ENCODE peak calls at places on chromosomes 2 and 18, in five cellular contexts. U is naive thymus-derived CD8-positive, alpha-beta T cell; R is NCI-H526; D is colonic mucosa; Z is NCI-H69. Y is an unnamed sample.

GRCh38 chr2:57890462-57890861 is 156.1 kb upstream of the VRK2 start:
- DNase-seq in U (no peak), R (no peak), D (no peak), Z (no peak), Y (no peak)

GRCh38 chr2:26534098-26534864 is 56.4 kb upstream of the OTOF start:
- DNase-seq in U (no peak), R (no peak), D (no peak), Z (peak; percentile 5), Y (no peak)

GRCh38 chr18:29418136-29418535 is 1241.2 kb upstream of the CDH2 start:
- DNase-seq in U (no peak), R (no peak), D (no peak), Z (no peak), Y (no peak)

GRCh38 chr18:36188912-36189311 is 1.6 kb downstream of the MOCOS start:
- DNase-seq in U (no peak), R (no peak), D (no peak), Z (no peak), Y (no peak)

GRCh38 chr2:481388-481787 is 193.5 kb upstream of the ALKAL2 start:
- DNase-seq in U (no peak), R (no peak), D (no peak), Z (no peak), Y (no peak)

GRCh38 chr2:68185541-68186164 is 28.0 kb downstream of the PNO1 start:
- DNase-seq in U (peak; percentile 54), R (peak; percentile 66), D (peak; percentile 23), Z (peak; percentile 59), Y (peak; percentile 7)

GRCh38 chr2:195813401-195813800 is 156.4 kb downstream of the SLC39A10 start:
- DNase-seq in U (no peak), R (no peak), D (no peak), Z (no peak), Y (no peak)

GRCh38 chr18:56748698-56749268 is 97.6 kb downstream of the WDR7 start:
- DNase-seq in U (peak; percentile 9), R (peak; percentile 71), D (no peak), Z (peak; percentile 82), Y (no peak)

GRCh38 chr18:68874361-68874760 is 76.5 kb downstream of the CCDC102B start:
- DNase-seq in U (no peak), R (no peak), D (no peak), Z (no peak), Y (no peak)

GRCh38 chr2:234949762-234950434 is 1.9 kb upstream of the SH3BP4 start:
- DNase-seq in U (no peak), R (peak; percentile 23), D (no peak), Z (no peak), Y (no peak)

GRCh38 chr2:128424406-128424805 is 105.7 kb upstream of the HS6ST1 start:
- DNase-seq in U (no peak), R (no peak), D (no peak), Z (no peak), Y (no peak)

GRCh38 chr2:51003345-51004192 is 28.4 kb downstream of the NRXN1 start:
- DNase-seq in U (no peak), R (no peak), D (no peak), Z (no peak), Y (no peak)

GRCh38 chr2:127641846-127642510 is 4.0 kb upstream of the GPR17 start:
- DNase-seq in U (peak; percentile 60), R (no peak), D (no peak), Z (no peak), Y (no peak)

GRCh38 chr2:24329700-24330099 is 30.6 kb downstream of the ITSN2 start:
- DNase-seq in U (no peak), R (peak; percentile 10), D (no peak), Z (no peak), Y (no peak)

GRCh38 chr18:12883003-12883683 is 894 bp downstream of the PTPN2 start:
- DNase-seq in U (no peak), R (peak; percentile 45), D (peak; percentile 32), Z (peak; percentile 76), Y (no peak)

GRCh38 chr2:238104071-238104511 is 4.0 kb downstream of the ESPNL start:
- DNase-seq in U (no peak), R (no peak), D (no peak), Z (no peak), Y (no peak)

GRCh38 chr2:174682578-174683391 is 81.5 kb downstream of the CHRNA1 start:
- DNase-seq in U (peak; percentile 67), R (peak; percentile 70), D (peak; percentile 58), Z (peak; percentile 65), Y (peak; percentile 61)

GRCh38 chr2:170928036-170928823 is 823 bp upstream of the GORASP2 start:
- DNase-seq in U (no peak), R (peak; percentile 74), D (peak; percentile 27), Z (peak; percentile 60), Y (no peak)

GRCh38 chr2:41400057-41400665 is 647.7 kb upstream of the PKDCC start:
- DNase-seq in U (no peak), R (peak; percentile 65), D (no peak), Z (peak; percentile 45), Y (no peak)

GRCh38 chr18:58336605-58337004 is 292.3 kb downstream of the ALPK2 start:
- DNase-seq in U (no peak), R (no peak), D (no peak), Z (no peak), Y (no peak)

GRCh38 chr2:200064879-200065278 is 109.5 kb downstream of the MAIP1 start:
- DNase-seq in U (no peak), R (no peak), D (no peak), Z (no peak), Y (no peak)

GRCh38 chr2:217776631-217777030 is 226.2 kb downstream of the TNS1 start:
- DNase-seq in U (no peak), R (no peak), D (no peak), Z (no peak), Y (no peak)

GRCh38 chr2:235498556-235499305 is 4.9 kb downstream of the AGAP1 start:
- DNase-seq in U (no peak), R (peak; percentile 59), D (no peak), Z (no peak), Y (no peak)

GRCh38 chr2:218996937-218997336 is 3.7 kb upstream of the CRYBA2 start:
- DNase-seq in U (no peak), R (peak; percentile 91), D (peak; percentile 46), Z (peak; percentile 92), Y (no peak)

GRCh38 chr2:30665761-30666306 is 141.4 kb downstream of the CAPN13 start:
- DNase-seq in U (no peak), R (no peak), D (no peak), Z (no peak), Y (no peak)

GRCh38 chr2:159229476-159230144 is 56.9 kb downstream of the WDSUB1 start:
- DNase-seq in U (no peak), R (no peak), D (no peak), Z (no peak), Y (no peak)

GRCh38 chr2:54904836-54905235 is 145.4 kb downstream of the RTN4 start:
- DNase-seq in U (no peak), R (no peak), D (peak; percentile 70), Z (no peak), Y (no peak)

GRCh38 chr2:24493713-24494112 is 2.7 kb downstream of the NCOA1 start:
- DNase-seq in U (no peak), R (no peak), D (no peak), Z (no peak), Y (no peak)

GRCh38 chr2:232431705-232432590 is 24.0 kb upstream of the ALPI start:
- DNase-seq in U (no peak), R (no peak), D (no peak), Z (no peak), Y (no peak)

GRCh38 chr18:56186319-56186718 is 452.1 kb downstream of the TXNL1 start:
- DNase-seq in U (no peak), R (no peak), D (no peak), Z (no peak), Y (no peak)

GRCh38 chr2:10876394-10876793 is 35.3 kb upstream of the KCNF1 start:
- DNase-seq in U (no peak), R (no peak), D (no peak), Z (no peak), Y (no peak)

GRCh38 chr2:96485350-96485749 is 19.8 kb downstream of the NEURL3 start:
- DNase-seq in U (no peak), R (no peak), D (no peak), Z (no peak), Y (no peak)

GRCh38 chr2:64524604-64525322 is 635 bp downstream of the AFTPH start:
- DNase-seq in U (no peak), R (peak; percentile 66), D (peak; percentile 59), Z (peak; percentile 44), Y (no peak)

GRCh38 chr2:119598576-119598975 is 54.3 kb downstream of the CFAP221 start:
- DNase-seq in U (no peak), R (peak; percentile 34), D (no peak), Z (peak; percentile 87), Y (no peak)

GRCh38 chr2:85772841-85773491 is 19.2 kb downstream of the ATOH8 start:
- DNase-seq in U (no peak), R (no peak), D (no peak), Z (no peak), Y (no peak)

GRCh38 chr2:46554381-46554780 is 75.0 kb downstream of the TMEM247 start:
- DNase-seq in U (no peak), R (no peak), D (no peak), Z (no peak), Y (no peak)

GRCh38 chr2:38033651-38034050 is 42.3 kb downstream of the CYP1B1 start:
- DNase-seq in U (no peak), R (no peak), D (no peak), Z (no peak), Y (no peak)

GRCh38 chr2:56448999-56449431 is 265.2 kb downstream of the CCDC85A start:
- DNase-seq in U (no peak), R (peak; percentile 85), D (peak; percentile 80), Z (peak; percentile 15), Y (no peak)

Y was measured in GM19239.